ENCODE peak calls at places on chromosomes 12 and 14, in nine cellular contexts. One of them, this sample, is unnamed.

GRCh38 chr14:75234173-75234855 is 44.3 kb upstream of the FOS start:
- DNase-seq in sigmoid colon: peak
- DNase-seq in omental fat pad: no peak
- DNase-seq in HFFc6: peak
- DNase-seq in Calu3: peak
- DNase-seq in GM13976: no peak
- DNase-seq in WTC11: no peak
- DNase-seq in body of pancreas: peak
- DNase-seq in cardiac muscle cell: peak
- DNase-seq in this sample: peak

GRCh38 chr14:50335989-50336391 is 23.9 kb downstream of the DMAC2L start:
- DNase-seq in sigmoid colon: no peak
- DNase-seq in omental fat pad: no peak
- DNase-seq in HFFc6: no peak
- DNase-seq in Calu3: no peak
- DNase-seq in GM13976: peak
- DNase-seq in WTC11: no peak
- DNase-seq in body of pancreas: peak
- DNase-seq in cardiac muscle cell: peak
- DNase-seq in this sample: no peak

GRCh38 chr12:64258576-64258975 is 36.5 kb upstream of the KICS2 start:
- DNase-seq in sigmoid colon: no peak
- DNase-seq in omental fat pad: no peak
- DNase-seq in HFFc6: no peak
- DNase-seq in Calu3: no peak
- DNase-seq in GM13976: no peak
- DNase-seq in WTC11: no peak
- DNase-seq in body of pancreas: no peak
- DNase-seq in cardiac muscle cell: no peak
- DNase-seq in this sample: no peak

GRCh38 chr12:45235087-45236025 is 19.5 kb downstream of the ANO6 start:
- DNase-seq in sigmoid colon: peak
- DNase-seq in omental fat pad: no peak
- DNase-seq in HFFc6: peak
- DNase-seq in Calu3: peak
- DNase-seq in GM13976: no peak
- DNase-seq in WTC11: peak
- DNase-seq in body of pancreas: peak
- DNase-seq in cardiac muscle cell: peak
- DNase-seq in this sample: no peak

GRCh38 chr14:69242311-69243224 is 17.4 kb upstream of the GALNT16 start:
- DNase-seq in sigmoid colon: peak
- DNase-seq in omental fat pad: peak
- DNase-seq in HFFc6: peak
- DNase-seq in Calu3: peak
- DNase-seq in GM13976: peak
- DNase-seq in WTC11: peak
- DNase-seq in body of pancreas: peak
- DNase-seq in cardiac muscle cell: peak
- DNase-seq in this sample: no peak

GRCh38 chr14:89479802-89480201 is 62.8 kb upstream of the FOXN3 start:
- DNase-seq in sigmoid colon: no peak
- DNase-seq in omental fat pad: no peak
- DNase-seq in HFFc6: peak
- DNase-seq in Calu3: no peak
- DNase-seq in GM13976: no peak
- DNase-seq in WTC11: no peak
- DNase-seq in body of pancreas: no peak
- DNase-seq in cardiac muscle cell: peak
- DNase-seq in this sample: peak

GRCh38 chr12:31752450-31752849 is 23.6 kb upstream of the AMN1 start:
- DNase-seq in sigmoid colon: no peak
- DNase-seq in omental fat pad: no peak
- DNase-seq in HFFc6: no peak
- DNase-seq in Calu3: no peak
- DNase-seq in GM13976: no peak
- DNase-seq in WTC11: no peak
- DNase-seq in body of pancreas: no peak
- DNase-seq in cardiac muscle cell: no peak
- DNase-seq in this sample: no peak

GRCh38 chr14:103594265-103594664 is 31.5 kb downstream of the COA8 start:
- DNase-seq in sigmoid colon: peak
- DNase-seq in omental fat pad: no peak
- DNase-seq in HFFc6: peak
- DNase-seq in Calu3: peak
- DNase-seq in GM13976: no peak
- DNase-seq in WTC11: peak
- DNase-seq in body of pancreas: peak
- DNase-seq in cardiac muscle cell: peak
- DNase-seq in this sample: no peak

GRCh38 chr12:107818984-107819383 is 44.5 kb downstream of the ASCL4 start:
- DNase-seq in sigmoid colon: no peak
- DNase-seq in omental fat pad: no peak
- DNase-seq in HFFc6: peak
- DNase-seq in Calu3: no peak
- DNase-seq in GM13976: no peak
- DNase-seq in WTC11: no peak
- DNase-seq in body of pancreas: no peak
- DNase-seq in cardiac muscle cell: no peak
- DNase-seq in this sample: no peak

GRCh38 chr12:105864316-105864715 is 274.4 kb downstream of the NUAK1 start:
- DNase-seq in sigmoid colon: no peak
- DNase-seq in omental fat pad: no peak
- DNase-seq in HFFc6: no peak
- DNase-seq in Calu3: no peak
- DNase-seq in GM13976: no peak
- DNase-seq in WTC11: no peak
- DNase-seq in body of pancreas: no peak
- DNase-seq in cardiac muscle cell: no peak
- DNase-seq in this sample: no peak

GRCh38 chr14:91225025-91225424 is 19.5 kb downstream of the GPR68 start:
- DNase-seq in sigmoid colon: no peak
- DNase-seq in omental fat pad: no peak
- DNase-seq in HFFc6: no peak
- DNase-seq in Calu3: no peak
- DNase-seq in GM13976: no peak
- DNase-seq in WTC11: no peak
- DNase-seq in body of pancreas: no peak
- DNase-seq in cardiac muscle cell: no peak
- DNase-seq in this sample: no peak

GRCh38 chr12:72000969-72001648 is 62.5 kb downstream of the TPH2 start:
- DNase-seq in sigmoid colon: no peak
- DNase-seq in omental fat pad: no peak
- DNase-seq in HFFc6: no peak
- DNase-seq in Calu3: no peak
- DNase-seq in GM13976: no peak
- DNase-seq in WTC11: no peak
- DNase-seq in body of pancreas: no peak
- DNase-seq in cardiac muscle cell: no peak
- DNase-seq in this sample: no peak

GRCh38 chr14:32078794-32079663 is 1.9 kb downstream of the ARHGAP5 start:
- DNase-seq in sigmoid colon: no peak
- DNase-seq in omental fat pad: no peak
- DNase-seq in HFFc6: peak
- DNase-seq in Calu3: no peak
- DNase-seq in GM13976: no peak
- DNase-seq in WTC11: no peak
- DNase-seq in body of pancreas: no peak
- DNase-seq in cardiac muscle cell: peak
- DNase-seq in this sample: no peak

GRCh38 chr14:32075636-32076277 is 1.3 kb upstream of the ARHGAP5 start:
- DNase-seq in sigmoid colon: peak
- DNase-seq in omental fat pad: no peak
- DNase-seq in HFFc6: no peak
- DNase-seq in Calu3: peak
- DNase-seq in GM13976: peak
- DNase-seq in WTC11: peak
- DNase-seq in body of pancreas: peak
- DNase-seq in cardiac muscle cell: peak
- DNase-seq in this sample: peak

GRCh38 chr14:32078030-32078793 is 1.1 kb downstream of the ARHGAP5 start:
- DNase-seq in sigmoid colon: peak
- DNase-seq in omental fat pad: no peak
- DNase-seq in HFFc6: peak
- DNase-seq in Calu3: no peak
- DNase-seq in GM13976: no peak
- DNase-seq in WTC11: no peak
- DNase-seq in body of pancreas: peak
- DNase-seq in cardiac muscle cell: peak
- DNase-seq in this sample: no peak

GRCh38 chr14:32076278-32077080 is 625 bp upstream of the ARHGAP5 start:
- DNase-seq in sigmoid colon: peak
- DNase-seq in omental fat pad: peak
- DNase-seq in HFFc6: peak
- DNase-seq in Calu3: peak
- DNase-seq in GM13976: peak
- DNase-seq in WTC11: peak
- DNase-seq in body of pancreas: peak
- DNase-seq in cardiac muscle cell: peak
- DNase-seq in this sample: peak

GRCh38 chr14:32077081-32078029 is at the start of gene ARHGAP5:
- DNase-seq in sigmoid colon: peak
- DNase-seq in omental fat pad: no peak
- DNase-seq in HFFc6: peak
- DNase-seq in Calu3: peak
- DNase-seq in GM13976: peak
- DNase-seq in WTC11: peak
- DNase-seq in body of pancreas: peak
- DNase-seq in cardiac muscle cell: peak
- DNase-seq in this sample: peak
- TF ChIP-seq CTCF in sigmoid colon: no peak
- TF ChIP-seq CTCF in omental fat pad: no peak
- TF ChIP-seq CTCF in HFFc6: peak
- TF ChIP-seq CTCF in Calu3: no peak
- TF ChIP-seq CTCF in GM13976: no peak
- TF ChIP-seq CTCF in WTC11: no peak
- TF ChIP-seq CTCF in body of pancreas: peak
- TF ChIP-seq CTCF in cardiac muscle cell: no peak
- TF ChIP-seq CTCF in this sample: no peak

GRCh38 chr12:116916714-116917114 is 6.0 kb downstream of the FBXW8 start:
- DNase-seq in sigmoid colon: no peak
- DNase-seq in omental fat pad: no peak
- DNase-seq in HFFc6: peak
- DNase-seq in Calu3: peak
- DNase-seq in GM13976: peak
- DNase-seq in WTC11: no peak
- DNase-seq in body of pancreas: peak
- DNase-seq in cardiac muscle cell: peak
- DNase-seq in this sample: no peak
- TF ChIP-seq CTCF in sigmoid colon: no peak
- TF ChIP-seq CTCF in omental fat pad: no peak
- TF ChIP-seq CTCF in HFFc6: peak
- TF ChIP-seq CTCF in Calu3: peak
- TF ChIP-seq CTCF in GM13976: no peak
- TF ChIP-seq CTCF in WTC11: no peak
- TF ChIP-seq CTCF in body of pancreas: no peak
- TF ChIP-seq CTCF in cardiac muscle cell: peak
- TF ChIP-seq CTCF in this sample: no peak

GRCh38 chr12:92068441-92068840 is 77.2 kb downstream of the BTG1 start:
- DNase-seq in sigmoid colon: no peak
- DNase-seq in omental fat pad: no peak
- DNase-seq in HFFc6: no peak
- DNase-seq in Calu3: no peak
- DNase-seq in GM13976: no peak
- DNase-seq in WTC11: no peak
- DNase-seq in body of pancreas: no peak
- DNase-seq in cardiac muscle cell: peak
- DNase-seq in this sample: no peak

GRCh38 chr12:92070864-92071445 is 74.7 kb downstream of the BTG1 start:
- DNase-seq in sigmoid colon: no peak
- DNase-seq in omental fat pad: no peak
- DNase-seq in HFFc6: no peak
- DNase-seq in Calu3: peak
- DNase-seq in GM13976: no peak
- DNase-seq in WTC11: no peak
- DNase-seq in body of pancreas: peak
- DNase-seq in cardiac muscle cell: peak
- DNase-seq in this sample: peak

GRCh38 chr12:92065664-92066063 is 80.0 kb downstream of the BTG1 start:
- DNase-seq in sigmoid colon: no peak
- DNase-seq in omental fat pad: no peak
- DNase-seq in HFFc6: no peak
- DNase-seq in Calu3: no peak
- DNase-seq in GM13976: no peak
- DNase-seq in WTC11: no peak
- DNase-seq in body of pancreas: no peak
- DNase-seq in cardiac muscle cell: no peak
- DNase-seq in this sample: no peak

GRCh38 chr12:92073123-92073522 is 72.5 kb downstream of the BTG1 start:
- DNase-seq in sigmoid colon: no peak
- DNase-seq in omental fat pad: no peak
- DNase-seq in HFFc6: no peak
- DNase-seq in Calu3: no peak
- DNase-seq in GM13976: no peak
- DNase-seq in WTC11: no peak
- DNase-seq in body of pancreas: no peak
- DNase-seq in cardiac muscle cell: no peak
- DNase-seq in this sample: no peak

DNA sequence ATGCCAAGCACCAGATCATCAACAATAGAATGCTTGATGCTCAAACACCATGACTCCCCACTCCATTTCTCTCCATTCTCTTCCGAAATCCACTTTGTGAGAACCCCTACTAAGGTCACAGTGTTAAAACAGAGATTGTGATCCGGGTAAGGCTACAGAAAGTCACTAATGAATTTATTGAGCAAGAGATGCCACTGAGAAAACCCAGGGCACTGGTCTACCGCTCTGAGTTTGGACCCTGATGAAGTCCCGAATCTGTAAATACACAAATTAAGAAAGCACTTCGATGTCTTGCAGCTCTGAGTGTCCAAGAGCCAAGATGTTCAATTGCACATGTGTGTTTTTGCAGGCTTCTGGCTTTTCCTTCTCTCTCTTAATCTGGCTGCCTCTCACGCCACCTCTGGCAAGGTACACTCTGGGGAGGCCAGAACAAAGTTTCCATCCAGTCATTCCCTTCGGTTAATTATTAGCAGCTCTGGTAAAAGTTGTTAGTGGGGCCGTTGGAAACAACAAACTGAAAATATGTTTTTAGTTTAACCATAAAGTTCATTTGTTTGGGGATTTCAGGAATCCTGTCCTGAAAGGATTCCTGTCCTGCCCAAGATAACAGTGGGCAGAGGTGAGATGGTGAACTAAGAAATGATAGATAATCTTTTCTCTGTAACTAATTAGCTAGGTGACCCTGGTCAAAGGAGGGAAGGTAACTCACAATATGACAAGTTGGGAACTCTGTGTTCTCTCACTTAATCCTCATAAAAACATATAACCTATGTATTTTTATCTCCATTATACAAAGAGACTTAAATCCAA is 75.4 kb downstream of the BTG1 start:
- DNase-seq in sigmoid colon: peak
- DNase-seq in omental fat pad: no peak
- DNase-seq in HFFc6: no peak
- DNase-seq in Calu3: peak
- DNase-seq in GM13976: no peak
- DNase-seq in WTC11: no peak
- DNase-seq in body of pancreas: peak
- DNase-seq in cardiac muscle cell: no peak
- DNase-seq in this sample: no peak
- TF ChIP-seq CTCF in sigmoid colon: no peak
- TF ChIP-seq CTCF in omental fat pad: no peak
- TF ChIP-seq CTCF in HFFc6: no peak
- TF ChIP-seq CTCF in Calu3: peak
- TF ChIP-seq CTCF in GM13976: no peak
- TF ChIP-seq CTCF in WTC11: no peak
- TF ChIP-seq CTCF in body of pancreas: peak
- TF ChIP-seq CTCF in cardiac muscle cell: no peak
- TF ChIP-seq CTCF in this sample: no peak

GRCh38 chr12:121472150-121472905 is 72.4 kb downstream of the RNF34 start:
- DNase-seq in sigmoid colon: no peak
- DNase-seq in omental fat pad: no peak
- DNase-seq in HFFc6: no peak
- DNase-seq in Calu3: no peak
- DNase-seq in GM13976: no peak
- DNase-seq in WTC11: no peak
- DNase-seq in body of pancreas: no peak
- DNase-seq in cardiac muscle cell: no peak
- DNase-seq in this sample: no peak
- TF ChIP-seq CTCF in sigmoid colon: no peak
- TF ChIP-seq CTCF in omental fat pad: no peak
- TF ChIP-seq CTCF in HFFc6: no peak
- TF ChIP-seq CTCF in Calu3: no peak
- TF ChIP-seq CTCF in GM13976: no peak
- TF ChIP-seq CTCF in WTC11: no peak
- TF ChIP-seq CTCF in body of pancreas: no peak
- TF ChIP-seq CTCF in cardiac muscle cell: no peak
- TF ChIP-seq CTCF in this sample: no peak